ENCODE peak calls at places on chromosome 12, in four cellular contexts. Q, H, O and B are unnamed samples.

GRCh38 chr12:124399622-124400021 is 104.7 kb downstream of the RFLNA start:
- DNase-seq in Q (peak), H (no peak), O (peak), B (peak)

GRCh38 chr12:115013668-115014072 is 329.7 kb upstream of the TBX3 start:
- DNase-seq in Q (no peak), H (no peak), O (no peak), B (no peak)

GRCh38 chr12:5197127-5197526 is 153.4 kb downstream of the KCNA5 start:
- DNase-seq in H (no peak), O (no peak), Q (no peak), B (no peak)

GRCh38 chr12:64889434-64890216 is 65.2 kb downstream of the TBC1D30 start:
- DNase-seq in H (no peak), Q (no peak), O (peak), B (no peak)

GRCh38 chr12:111424189-111424792 is 18.6 kb downstream of the SH2B3 start:
- DNase-seq in O (no peak), Q (no peak), H (no peak), B (no peak)

GRCh38 chr12:49912345-49912744 is 8.6 kb upstream of the FAIM2 start:
- DNase-seq in H (no peak), Q (no peak), O (no peak), B (no peak)

GRCh38 chr12:7937867-7938506 is 2.0 kb upstream of the SLC2A3 start:
- DNase-seq in H (no peak), Q (no peak), O (no peak), B (peak)

GRCh38 chr12:104215638-104216297 is at the start of gene TXNRD1:
- DNase-seq in H (peak), Q (peak), O (peak), B (peak)

GRCh38 chr12:32191445-32191844 is 84.8 kb downstream of the BICD1 start:
- DNase-seq in Q (no peak), O (no peak), H (no peak), B (no peak)

GRCh38 chr12:48023386-48023785 is 19.1 kb upstream of the COL2A1 start:
- DNase-seq in Q (no peak), H (no peak), O (no peak), B (no peak)

GRCh38 chr12:630656-631632 is 32.3 kb downstream of the NINJ2 start:
- DNase-seq in O (no peak), Q (peak), H (no peak), B (no peak)

GRCh38 chr12:98151984-98152383 is 363.4 kb upstream of the TMPO start:
- DNase-seq in H (no peak), O (no peak), Q (no peak), B (no peak)

GRCh38 chr12:24854017-24854416 is 94.9 kb downstream of the BCAT1 start:
- DNase-seq in Q (no peak), O (no peak), H (no peak), B (no peak)

GRCh38 chr12:132327351-132328171 is 1.8 kb downstream of the GALNT9 start:
- DNase-seq in O (no peak), Q (no peak), H (no peak), B (no peak)

GRCh38 chr12:4289334-4289878 is 15.8 kb downstream of the CCND2 start:
- DNase-seq in O (no peak), H (no peak), Q (peak), B (no peak)

GRCh38 chr12:107349008-107349747 is 255.8 kb upstream of the CRY1 start:
- DNase-seq in O (peak), H (no peak), Q (no peak), B (no peak)
- TF ChIP-seq TCF7 in O (peak), H (no peak), Q (no peak), B (no peak)

DNA sequence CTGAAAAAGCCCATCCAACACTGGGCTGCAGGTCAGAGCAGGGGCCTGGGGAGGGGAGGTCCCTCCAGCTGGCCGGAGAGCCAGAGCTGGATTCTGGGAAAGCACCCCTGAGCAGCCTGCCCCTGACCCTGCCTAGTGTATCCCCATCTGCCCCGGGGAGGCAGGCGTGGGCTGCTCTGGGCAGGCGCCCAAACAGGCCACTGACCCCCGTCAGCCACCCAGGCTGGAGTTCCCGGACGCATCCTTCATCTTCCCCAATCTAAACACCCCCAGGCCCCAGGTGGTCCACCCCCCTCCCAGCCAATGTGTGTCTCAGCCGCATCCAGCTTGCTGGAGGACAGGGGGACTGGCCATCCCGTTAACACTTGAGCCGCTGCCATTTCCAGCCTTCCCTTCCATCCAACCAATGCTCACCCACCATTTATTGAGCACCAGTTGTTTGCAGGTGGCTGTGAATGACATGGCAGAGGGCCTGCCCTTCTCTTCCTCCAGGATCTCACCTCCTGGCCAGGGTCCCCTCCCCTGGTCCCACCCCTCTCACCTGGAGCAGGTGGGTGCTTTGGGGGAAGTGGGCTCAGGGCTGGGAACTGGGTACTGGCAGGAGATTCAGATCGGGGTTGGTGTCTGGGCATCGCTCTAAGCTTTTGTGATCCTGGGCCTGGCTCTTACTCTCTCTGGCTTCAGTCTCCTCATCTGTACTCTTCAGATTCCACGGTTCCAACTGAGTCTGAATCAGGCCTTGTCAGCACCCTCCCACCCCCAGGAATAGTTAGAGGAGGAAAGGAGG is 743 bp upstream of the DTX1 start:
- DNase-seq in H (no peak), Q (no peak), O (no peak), B (no peak)
- TF ChIP-seq TCF7 in H (no peak), Q (no peak), O (no peak), B (no peak)

GRCh38 chr12:6538420-6539275 is 4.3 kb downstream of the GAPDH start:
- DNase-seq in O (peak), Q (no peak), H (no peak), B (no peak)

GRCh38 chr12:6535697-6535946 is 1.3 kb downstream of the GAPDH start:
- DNase-seq in O (no peak), Q (no peak), H (no peak), B (no peak)

GRCh38 chr12:6535960-6536847 is 1.9 kb downstream of the GAPDH start:
- DNase-seq in H (no peak), O (peak), Q (no peak), B (no peak)

GRCh38 chr12:6534914-6535696 is 788 bp downstream of the GAPDH start:
- DNase-seq in O (peak), Q (peak), H (no peak), B (peak)

GRCh38 chr12:6536894-6537579 is 2.7 kb downstream of the GAPDH start:
- DNase-seq in O (peak), H (no peak), Q (no peak), B (no peak)
- TF ChIP-seq TCF7 in O (no peak), H (no peak), Q (no peak), B (no peak)

GRCh38 chr12:79689041-79689476 is 1.7 kb downstream of the PAWR start:
- DNase-seq in Q (no peak), H (no peak), O (peak), B (no peak)

GRCh38 chr12:79690156-79690605 is 583 bp downstream of the PAWR start:
- DNase-seq in H (no peak), Q (peak), O (peak), B (no peak)

GRCh38 chr12:79688376-79689040 is 2.3 kb downstream of the PAWR start:
- DNase-seq in O (no peak), H (no peak), Q (no peak), B (no peak)

GRCh38 chr12:79690606-79691298 is at the start of gene PAWR:
- DNase-seq in Q (peak), O (peak), H (no peak), B (no peak)

GRCh38 chr12:79689477-79690155 is 1.1 kb downstream of the PAWR start:
- DNase-seq in O (peak), H (no peak), Q (peak), B (no peak)
- TF ChIP-seq TCF7 in O (no peak), H (no peak), Q (no peak), B (no peak)

DNA sequence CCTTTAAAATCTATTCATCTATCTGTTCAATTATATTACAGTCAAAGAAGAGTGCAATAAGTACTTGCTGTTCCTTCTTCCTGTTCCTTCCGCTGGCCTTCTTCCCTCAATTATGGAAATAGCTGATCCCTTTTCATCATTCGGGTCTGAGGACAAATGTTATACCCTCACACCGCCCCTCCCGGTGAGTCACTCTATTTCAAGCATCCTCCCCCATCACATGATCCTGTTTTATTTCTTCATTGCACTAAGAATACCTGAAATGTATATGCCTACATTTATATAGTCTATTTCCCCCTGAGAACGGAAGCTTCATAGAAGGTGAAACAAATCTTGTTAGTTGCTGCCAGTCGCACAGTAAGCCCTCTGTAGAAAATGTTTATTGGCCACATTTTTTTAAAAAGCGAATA is 2.5 kb downstream of the SLC38A1 start:
- DNase-seq in O (no peak), Q (no peak), H (no peak), B (peak)
- TF ChIP-seq TCF7 in O (no peak), Q (no peak), H (no peak), B (no peak)

DNA sequence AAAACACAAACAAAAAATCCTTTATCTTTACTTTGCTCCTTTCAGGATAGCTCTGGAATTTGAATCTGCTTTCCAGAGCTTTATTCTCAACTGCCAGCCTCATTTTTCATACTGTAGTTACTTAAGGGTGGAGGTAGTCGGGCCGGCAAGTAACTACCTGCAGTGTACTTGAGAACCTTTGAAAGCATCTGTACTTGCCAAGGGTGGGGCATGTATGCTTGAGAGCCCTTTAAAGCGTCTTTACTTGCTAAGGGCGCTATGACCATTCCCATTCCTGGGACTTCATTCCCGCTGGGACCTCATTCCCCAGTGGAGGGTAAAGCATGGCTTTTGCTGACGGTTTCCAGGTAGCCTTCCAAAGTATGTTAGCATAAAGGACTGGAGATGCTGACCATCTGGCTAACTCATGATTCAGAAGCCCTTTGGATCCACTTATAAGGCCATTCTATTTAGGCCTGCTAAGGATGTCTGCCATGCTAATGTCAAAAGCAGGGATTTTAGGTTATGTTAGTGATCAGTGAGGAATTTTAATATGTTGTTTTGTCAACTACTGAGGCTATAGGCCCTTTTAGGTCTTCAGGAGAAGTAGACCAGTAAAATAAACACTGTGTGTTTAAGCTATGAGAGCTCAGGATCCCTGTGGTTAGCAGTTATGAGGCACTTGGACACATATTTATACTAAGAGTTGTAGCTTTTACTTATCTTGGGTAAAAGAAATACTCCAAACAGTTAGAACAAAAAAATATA is 74.9 kb downstream of the CRADD start:
- DNase-seq in H (no peak), O (no peak), Q (no peak), B (no peak)
- TF ChIP-seq TCF7 in H (no peak), O (no peak), Q (no peak), B (no peak)

DNA sequence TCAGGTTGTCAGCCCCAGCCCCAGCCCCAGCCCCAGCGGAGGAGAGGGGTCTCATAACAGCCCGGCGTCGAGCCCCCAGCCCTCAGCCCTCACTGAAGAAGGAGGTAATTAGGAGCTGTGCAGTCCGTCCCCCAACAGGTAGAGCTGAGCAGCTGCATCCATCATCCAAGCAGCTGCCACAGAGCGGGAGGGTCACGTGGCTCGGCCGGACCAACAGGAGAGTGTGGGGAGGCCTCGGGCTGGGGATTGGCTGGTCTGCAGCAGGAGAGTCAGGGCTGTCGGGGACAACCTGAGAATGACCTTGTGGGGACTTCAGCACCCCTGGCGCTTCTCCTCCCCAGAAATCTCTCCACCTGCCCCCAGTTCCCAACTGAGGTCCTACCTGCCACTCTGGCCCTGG is 29.6 kb downstream of the SMUG1 start:
- DNase-seq in O (peak), H (peak), Q (peak), B (peak)
- TF ChIP-seq TCF7 in O (no peak), H (no peak), Q (no peak), B (no peak)

GRCh38 chr12:67531519-67531918 is 117.0 kb upstream of the DYRK2 start:
- DNase-seq in H (no peak), Q (no peak), O (no peak), B (no peak)
- TF ChIP-seq TCF7 in H (no peak), Q (no peak), O (no peak), B (no peak)